ENCODE peak calls at places on chromosomes 3 and 15, in nine cellular contexts. One of them, this sample, is unnamed.

GRCh38 chr3:3578723-3579122 is 220.5 kb upstream of the LRRN1 start:
- DNase-seq in AG04449: no peak
- DNase-seq in OCI-LY7: no peak
- DNase-seq in IMR-90: no peak
- DNase-seq in uterus: no peak
- DNase-seq in HepG2: no peak
- DNase-seq in stomach: no peak
- DNase-seq in fibroblast of lung: no peak
- DNase-seq in GM12864: no peak
- DNase-seq in this sample: no peak

GRCh38 chr3:134339331-134339730 is 34.9 kb downstream of the AMOTL2 start:
- DNase-seq in AG04449: no peak
- DNase-seq in OCI-LY7: no peak
- DNase-seq in IMR-90: no peak
- DNase-seq in uterus: no peak
- DNase-seq in HepG2: no peak
- DNase-seq in stomach: no peak
- DNase-seq in fibroblast of lung: no peak
- DNase-seq in GM12864: no peak
- DNase-seq in this sample: no peak

GRCh38 chr15:81386947-81387346 is 12.9 kb upstream of the TMC3 start:
- DNase-seq in AG04449: no peak
- DNase-seq in OCI-LY7: no peak
- DNase-seq in IMR-90: peak
- DNase-seq in uterus: no peak
- DNase-seq in HepG2: no peak
- DNase-seq in stomach: no peak
- DNase-seq in fibroblast of lung: no peak
- DNase-seq in GM12864: no peak
- DNase-seq in this sample: no peak

GRCh38 chr3:108089544-108089943 is 1.3 kb downstream of the CD47 start:
- DNase-seq in AG04449: no peak
- DNase-seq in OCI-LY7: peak
- DNase-seq in IMR-90: no peak
- DNase-seq in uterus: no peak
- DNase-seq in HepG2: no peak
- DNase-seq in stomach: no peak
- DNase-seq in fibroblast of lung: peak
- DNase-seq in GM12864: no peak
- DNase-seq in this sample: no peak

GRCh38 chr15:87129916-87130315 is 1050.2 kb downstream of the AGBL1 start:
- DNase-seq in AG04449: no peak
- DNase-seq in OCI-LY7: no peak
- DNase-seq in IMR-90: no peak
- DNase-seq in uterus: no peak
- DNase-seq in HepG2: no peak
- DNase-seq in stomach: no peak
- DNase-seq in fibroblast of lung: peak
- DNase-seq in GM12864: no peak
- DNase-seq in this sample: no peak

GRCh38 chr15:31279221-31280036 is 47.2 kb upstream of the KLF13 start:
- DNase-seq in AG04449: no peak
- DNase-seq in OCI-LY7: no peak
- DNase-seq in IMR-90: no peak
- DNase-seq in uterus: no peak
- DNase-seq in HepG2: no peak
- DNase-seq in stomach: peak
- DNase-seq in fibroblast of lung: no peak
- DNase-seq in GM12864: no peak
- DNase-seq in this sample: peak

GRCh38 chr3:58337190-58337589 is 4.5 kb downstream of the PXK start:
- DNase-seq in AG04449: no peak
- DNase-seq in OCI-LY7: no peak
- DNase-seq in IMR-90: no peak
- DNase-seq in uterus: no peak
- DNase-seq in HepG2: no peak
- DNase-seq in stomach: no peak
- DNase-seq in fibroblast of lung: no peak
- DNase-seq in GM12864: no peak
- DNase-seq in this sample: no peak

GRCh38 chr15:83657549-83657948 is 3.6 kb downstream of the ADAMTSL3 start:
- DNase-seq in AG04449: no peak
- DNase-seq in OCI-LY7: no peak
- DNase-seq in IMR-90: no peak
- DNase-seq in uterus: no peak
- DNase-seq in HepG2: no peak
- DNase-seq in stomach: no peak
- DNase-seq in fibroblast of lung: no peak
- DNase-seq in GM12864: no peak
- DNase-seq in this sample: no peak

GRCh38 chr15:74829500-74829899 is 3.1 kb downstream of the CPLX3 start:
- DNase-seq in AG04449: no peak
- DNase-seq in OCI-LY7: no peak
- DNase-seq in IMR-90: peak
- DNase-seq in uterus: no peak
- DNase-seq in HepG2: no peak
- DNase-seq in stomach: no peak
- DNase-seq in fibroblast of lung: no peak
- DNase-seq in GM12864: no peak
- DNase-seq in this sample: no peak

GRCh38 chr15:84955089-84955848 is 26.4 kb upstream of the PDE8A start:
- DNase-seq in AG04449: no peak
- DNase-seq in OCI-LY7: peak
- DNase-seq in IMR-90: peak
- DNase-seq in uterus: peak
- DNase-seq in HepG2: peak
- DNase-seq in stomach: peak
- DNase-seq in fibroblast of lung: peak
- DNase-seq in GM12864: no peak
- DNase-seq in this sample: no peak

GRCh38 chr3:27905625-27906024 is 183.5 kb upstream of the EOMES start:
- DNase-seq in AG04449: no peak
- DNase-seq in OCI-LY7: no peak
- DNase-seq in IMR-90: no peak
- DNase-seq in uterus: no peak
- DNase-seq in HepG2: no peak
- DNase-seq in stomach: no peak
- DNase-seq in fibroblast of lung: no peak
- DNase-seq in GM12864: no peak
- DNase-seq in this sample: no peak

GRCh38 chr3:72892081-72892763 is 4.4 kb downstream of the GXYLT2 start:
- DNase-seq in AG04449: peak
- DNase-seq in OCI-LY7: no peak
- DNase-seq in IMR-90: peak
- DNase-seq in uterus: peak
- DNase-seq in HepG2: peak
- DNase-seq in stomach: no peak
- DNase-seq in fibroblast of lung: peak
- DNase-seq in GM12864: no peak
- DNase-seq in this sample: no peak

GRCh38 chr3:59451041-59451763 is 401.4 kb upstream of the CFAP20DC start:
- DNase-seq in AG04449: no peak
- DNase-seq in OCI-LY7: peak
- DNase-seq in IMR-90: no peak
- DNase-seq in uterus: no peak
- DNase-seq in HepG2: no peak
- DNase-seq in stomach: no peak
- DNase-seq in fibroblast of lung: peak
- DNase-seq in GM12864: peak
- DNase-seq in this sample: no peak

GRCh38 chr3:100002599-100003350 is 111.5 kb downstream of the FILIP1L start:
- DNase-seq in AG04449: peak
- DNase-seq in OCI-LY7: no peak
- DNase-seq in IMR-90: peak
- DNase-seq in uterus: peak
- DNase-seq in HepG2: peak
- DNase-seq in stomach: peak
- DNase-seq in fibroblast of lung: peak
- DNase-seq in GM12864: no peak
- DNase-seq in this sample: no peak

GRCh38 chr15:101217446-101217845 is 34.4 kb downstream of the CHSY1 start:
- DNase-seq in AG04449: no peak
- DNase-seq in OCI-LY7: no peak
- DNase-seq in IMR-90: no peak
- DNase-seq in uterus: no peak
- DNase-seq in HepG2: peak
- DNase-seq in stomach: no peak
- DNase-seq in fibroblast of lung: no peak
- DNase-seq in GM12864: no peak
- DNase-seq in this sample: no peak

GRCh38 chr3:14823910-14824629 is 5.3 kb downstream of the FGD5 start:
- DNase-seq in AG04449: no peak
- DNase-seq in OCI-LY7: no peak
- DNase-seq in IMR-90: no peak
- DNase-seq in uterus: no peak
- DNase-seq in HepG2: no peak
- DNase-seq in stomach: no peak
- DNase-seq in fibroblast of lung: no peak
- DNase-seq in GM12864: no peak
- DNase-seq in this sample: no peak

GRCh38 chr15:101201411-101202174 is 50.3 kb downstream of the CHSY1 start:
- DNase-seq in AG04449: peak
- DNase-seq in OCI-LY7: no peak
- DNase-seq in IMR-90: peak
- DNase-seq in uterus: peak
- DNase-seq in HepG2: no peak
- DNase-seq in stomach: peak
- DNase-seq in fibroblast of lung: peak
- DNase-seq in GM12864: no peak
- DNase-seq in this sample: no peak

GRCh38 chr3:154552338-154552737 is 122.3 kb upstream of the GPR149 start:
- DNase-seq in AG04449: no peak
- DNase-seq in OCI-LY7: peak
- DNase-seq in IMR-90: no peak
- DNase-seq in uterus: no peak
- DNase-seq in HepG2: peak
- DNase-seq in stomach: no peak
- DNase-seq in fibroblast of lung: no peak
- DNase-seq in GM12864: no peak
- DNase-seq in this sample: no peak
- TF ChIP-seq CTCF in AG04449: no peak
- TF ChIP-seq CTCF in OCI-LY7: peak
- TF ChIP-seq CTCF in IMR-90: no peak
- TF ChIP-seq CTCF in uterus: no peak
- TF ChIP-seq CTCF in HepG2: peak
- TF ChIP-seq CTCF in stomach: no peak
- TF ChIP-seq CTCF in fibroblast of lung: no peak
- TF ChIP-seq CTCF in GM12864: peak
- TF ChIP-seq CTCF in this sample: no peak

GRCh38 chr3:48693826-48694225 is 8.1 kb upstream of the NCKIPSD start:
- DNase-seq in AG04449: no peak
- DNase-seq in OCI-LY7: no peak
- DNase-seq in IMR-90: no peak
- DNase-seq in uterus: no peak
- DNase-seq in HepG2: no peak
- DNase-seq in stomach: no peak
- DNase-seq in fibroblast of lung: no peak
- DNase-seq in GM12864: no peak
- DNase-seq in this sample: no peak
- H3K4me3 ChIP-seq in AG04449: no peak
- H3K4me3 ChIP-seq in OCI-LY7: no peak
- H3K4me3 ChIP-seq in IMR-90: no peak
- H3K4me3 ChIP-seq in uterus: peak
- H3K4me3 ChIP-seq in HepG2: no peak
- H3K4me3 ChIP-seq in stomach: no peak
- H3K4me3 ChIP-seq in fibroblast of lung: no peak
- H3K4me3 ChIP-seq in GM12864: no peak
- H3K4me3 ChIP-seq in this sample: peak

GRCh38 chr15:40081691-40082194 is 26.9 kb downstream of the BMF start:
- DNase-seq in AG04449: no peak
- DNase-seq in OCI-LY7: no peak
- DNase-seq in IMR-90: peak
- DNase-seq in uterus: peak
- DNase-seq in HepG2: peak
- DNase-seq in stomach: peak
- DNase-seq in fibroblast of lung: peak
- DNase-seq in GM12864: no peak
- DNase-seq in this sample: no peak
- TF ChIP-seq CTCF in AG04449: peak
- TF ChIP-seq CTCF in OCI-LY7: no peak
- TF ChIP-seq CTCF in IMR-90: no peak
- TF ChIP-seq CTCF in uterus: peak
- TF ChIP-seq CTCF in HepG2: peak
- TF ChIP-seq CTCF in stomach: no peak
- TF ChIP-seq CTCF in fibroblast of lung: peak
- TF ChIP-seq CTCF in GM12864: no peak
- TF ChIP-seq CTCF in this sample: no peak

GRCh38 chr15:40957581-40958051 is 4.3 kb downstream of the CHAC1 start:
- DNase-seq in AG04449: no peak
- DNase-seq in OCI-LY7: no peak
- DNase-seq in IMR-90: no peak
- DNase-seq in uterus: no peak
- DNase-seq in HepG2: no peak
- DNase-seq in stomach: peak
- DNase-seq in fibroblast of lung: no peak
- DNase-seq in GM12864: no peak
- DNase-seq in this sample: no peak

GRCh38 chr15:40956543-40956982 is 3.3 kb downstream of the CHAC1 start:
- DNase-seq in AG04449: no peak
- DNase-seq in OCI-LY7: no peak
- DNase-seq in IMR-90: no peak
- DNase-seq in uterus: no peak
- DNase-seq in HepG2: no peak
- DNase-seq in stomach: no peak
- DNase-seq in fibroblast of lung: no peak
- DNase-seq in GM12864: no peak
- DNase-seq in this sample: no peak

GRCh38 chr15:40955930-40956542 is 2.8 kb downstream of the CHAC1 start:
- DNase-seq in AG04449: no peak
- DNase-seq in OCI-LY7: no peak
- DNase-seq in IMR-90: peak
- DNase-seq in uterus: no peak
- DNase-seq in HepG2: no peak
- DNase-seq in stomach: no peak
- DNase-seq in fibroblast of lung: no peak
- DNase-seq in GM12864: no peak
- DNase-seq in this sample: no peak

GRCh38 chr15:40958146-40958545 is 4.9 kb downstream of the CHAC1 start:
- DNase-seq in AG04449: no peak
- DNase-seq in OCI-LY7: no peak
- DNase-seq in IMR-90: no peak
- DNase-seq in uterus: no peak
- DNase-seq in HepG2: no peak
- DNase-seq in stomach: no peak
- DNase-seq in fibroblast of lung: no peak
- DNase-seq in GM12864: no peak
- DNase-seq in this sample: no peak

DNA sequence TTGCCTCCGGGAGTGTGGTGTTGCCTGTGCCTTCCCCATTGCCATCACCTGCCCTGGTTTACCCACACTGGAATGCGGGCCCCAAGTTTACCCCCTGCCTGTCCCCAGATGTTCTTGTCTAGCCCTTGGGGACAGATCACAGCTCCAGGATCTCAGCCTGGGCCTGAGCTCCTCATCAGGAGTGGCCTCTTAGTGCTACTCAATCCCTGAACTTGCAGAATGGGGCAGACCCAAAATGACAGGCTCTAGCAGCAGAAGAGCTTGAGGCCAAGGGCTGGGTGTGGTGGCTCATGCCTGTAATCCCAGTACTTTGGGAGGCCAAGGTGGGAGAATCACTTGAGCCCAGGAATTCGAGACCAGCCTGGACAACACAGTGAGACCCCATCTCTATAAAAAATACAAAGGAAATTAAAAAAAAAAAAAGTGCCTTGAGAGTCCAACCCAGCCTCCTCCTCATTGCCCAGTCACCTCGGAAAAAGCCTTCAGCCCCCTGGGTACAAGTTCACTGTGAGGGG is 3.8 kb downstream of the CHAC1 start:
- DNase-seq in AG04449: no peak
- DNase-seq in OCI-LY7: no peak
- DNase-seq in IMR-90: no peak
- DNase-seq in uterus: no peak
- DNase-seq in HepG2: no peak
- DNase-seq in stomach: no peak
- DNase-seq in fibroblast of lung: no peak
- DNase-seq in GM12864: no peak
- DNase-seq in this sample: no peak
- H3K4me3 ChIP-seq in AG04449: no peak
- H3K4me3 ChIP-seq in OCI-LY7: no peak
- H3K4me3 ChIP-seq in IMR-90: no peak
- H3K4me3 ChIP-seq in uterus: no peak
- H3K4me3 ChIP-seq in HepG2: no peak
- H3K4me3 ChIP-seq in stomach: no peak
- H3K4me3 ChIP-seq in fibroblast of lung: no peak
- H3K4me3 ChIP-seq in GM12864: no peak
- H3K4me3 ChIP-seq in this sample: no peak